ENCODE peak calls at places on chromosomes 5 and 9, in six cellular contexts. Q, G, P, C, V and N are unnamed samples.

GRCh38 chr9:23638011-23638410 is 188.0 kb downstream of the ELAVL2 start:
- DNase-seq in Q (no peak), G (no peak), P (no peak), C (no peak), V (no peak), N (no peak)

GRCh38 chr9:101165131-101165530 is 136.6 kb downstream of the PLPPR1 start:
- DNase-seq in Q (no peak), G (no peak), P (no peak), C (no peak), V (no peak), N (no peak)

GRCh38 chr5:144189800-144190429 is 19.2 kb downstream of the KCTD16 start:
- DNase-seq in Q (peak; percentile 75), G (peak; percentile 9), P (peak; percentile 27), C (peak; percentile 84), V (peak; percentile 95), N (no peak)

GRCh38 chr5:53930457-53930856 is 370.0 kb downstream of the NDUFS4 start:
- DNase-seq in Q (no peak), G (no peak), P (no peak), C (no peak), V (peak; percentile 49), N (no peak)

GRCh38 chr9:100379862-100380261 is 27.1 kb upstream of the TEX10 start:
- DNase-seq in Q (no peak), G (no peak), P (no peak), C (peak; percentile 72), V (peak; percentile 92), N (no peak)

GRCh38 chr5:132591140-132591539 is 34.4 kb downstream of the RAD50 start:
- DNase-seq in Q (no peak), G (peak; percentile 4), P (no peak), C (peak; percentile 19), V (peak; percentile 15), N (peak; percentile 9)

GRCh38 chr9:126166866-126167265 is 159.8 kb upstream of the MVB12B start:
- DNase-seq in Q (no peak), G (no peak), P (peak; percentile 9), C (no peak), V (no peak), N (no peak)

GRCh38 chr5:157917909-157918809 is 59.2 kb upstream of the CLINT1 start:
- DNase-seq in Q (peak; percentile 60), G (peak; percentile 39), P (peak; percentile 88), C (peak; percentile 90), V (peak; percentile 83), N (peak; percentile 54)

GRCh38 chr9:111648066-111648465 is 13.3 kb upstream of the GNG10 start:
- DNase-seq in Q (no peak), G (no peak), P (no peak), C (no peak), V (peak; percentile 13), N (no peak)

GRCh38 chr9:22147818-22148573 is 138.9 kb upstream of the CDKN2B start:
- DNase-seq in Q (no peak), G (no peak), P (no peak), C (peak; percentile 82), V (peak; percentile 99), N (peak; percentile 47)

GRCh38 chr9:137366445-137366810 is 56.5 kb downstream of the EXD3 start:
- DNase-seq in Q (no peak), G (no peak), P (no peak), C (no peak), V (no peak), N (no peak)

GRCh38 chr5:175378444-175379028 is 65.4 kb downstream of the DRD1 start:
- DNase-seq in Q (no peak), G (no peak), P (peak; percentile 28), C (no peak), V (peak; percentile 89), N (peak; percentile 80)

GRCh38 chr5:120152472-120152871 is 311.6 kb upstream of the PRR16 start:
- DNase-seq in Q (no peak), G (no peak), P (no peak), C (peak; percentile 92), V (peak; percentile 92), N (peak; percentile 17)

GRCh38 chr5:65779643-65780042 is 57.6 kb downstream of the NLN start:
- DNase-seq in Q (no peak), G (no peak), P (no peak), C (no peak), V (no peak), N (no peak)

GRCh38 chr5:178338750-178339144 is 106.1 kb upstream of the PHYKPL start:
- DNase-seq in Q (no peak), G (no peak), P (no peak), C (no peak), V (no peak), N (no peak)

GRCh38 chr9:76725885-76726284 is 38.4 kb upstream of the PCA3 start:
- DNase-seq in Q (no peak), G (no peak), P (no peak), C (no peak), V (no peak), N (no peak)

GRCh38 chr9:99416007-99416406 is 193.9 kb downstream of the SEC61B start:
- DNase-seq in Q (no peak), G (no peak), P (no peak), C (peak; percentile 54), V (peak; percentile 32), N (no peak)

GRCh38 chr5:36683821-36684434 is 77.5 kb downstream of the SLC1A3 start:
- DNase-seq in Q (no peak), G (peak; percentile 86), P (no peak), C (peak; percentile 76), V (no peak), N (peak; percentile 68)

GRCh38 chr5:181189962-181190710 is 14.9 kb downstream of the TRIM7 start:
- DNase-seq in Q (peak; percentile 68), G (no peak), P (peak; percentile 52), C (peak; percentile 35), V (no peak), N (no peak)

GRCh38 chr9:36551129-36551528 is 21.6 kb upstream of the MELK start:
- DNase-seq in Q (no peak), G (no peak), P (no peak), C (peak; percentile 50), V (peak; percentile 68), N (no peak)

GRCh38 chr5:116554764-116555163 is 19.9 kb downstream of the SEMA6A start:
- DNase-seq in Q (no peak), G (no peak), P (no peak), C (no peak), V (no peak), N (no peak)

GRCh38 chr5:147763791-147764525 is 18.6 kb downstream of the JAKMIP2 start:
- DNase-seq in Q (no peak), G (no peak), P (no peak), C (peak; percentile 29), V (peak; percentile 94), N (peak; percentile 67)

GRCh38 chr9:92607773-92608172 is 62.2 kb downstream of the IPPK start:
- DNase-seq in Q (peak; percentile 17), G (peak; percentile 82), P (no peak), C (peak; percentile 85), V (peak; percentile 90), N (peak; percentile 67)

GRCh38 chr9:79939819-79940218 is 368.1 kb downstream of the TLE4 start:
- DNase-seq in Q (no peak), G (peak; percentile 5), P (no peak), C (no peak), V (no peak), N (no peak)

GRCh38 chr9:22214497-22215031 is 205.5 kb upstream of the CDKN2B start:
- DNase-seq in Q (no peak), G (no peak), P (no peak), C (peak; percentile 53), V (peak; percentile 51), N (no peak)

GRCh38 chr5:139747583-139748504 is 47.8 kb upstream of the PSD2 start:
- DNase-seq in Q (peak; percentile 62), G (peak; percentile 76), P (peak; percentile 40), C (peak; percentile 86), V (peak; percentile 59), N (peak; percentile 43)

DNA sequence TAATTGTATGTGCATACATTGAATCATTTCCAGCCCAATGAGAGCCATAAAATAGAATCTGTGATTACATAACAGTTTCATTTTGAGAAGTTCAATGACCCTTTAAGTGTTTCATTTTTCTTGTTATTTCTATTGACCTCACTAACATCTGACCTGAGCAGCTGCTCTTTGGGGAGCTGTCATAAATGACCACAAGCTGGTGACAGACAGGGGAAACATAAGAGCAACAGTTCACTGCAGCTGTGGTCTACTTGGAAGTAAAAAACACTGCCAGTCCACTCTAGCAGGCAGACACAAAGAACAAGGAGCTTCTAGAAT is 265.4 kb downstream of the DTWD2 start:
- DNase-seq in Q (no peak), G (no peak), P (no peak), C (no peak), V (no peak), N (peak; percentile 60)
- H3K4me3 ChIP-seq in Q (no peak overlapping the region), G (no peak overlapping the region), P (no peak overlapping the region), C (no peak overlapping the region), V (no peak overlapping the region), N (no peak overlapping the region)

GRCh38 chr5:56064984-56065383 is 70.2 kb upstream of the IL6ST start:
- DNase-seq in Q (no peak), G (no peak), P (no peak), C (peak; percentile 6), V (no peak), N (no peak)
- H3K4me1 ChIP-seq in Q (peaks cover 40% of the 10 kb centered on the region), G (no peaks in the 10 kb centered on the region), P (no peaks in the 10 kb centered on the region), C (no peaks in the 10 kb centered on the region), V (no peaks in the 10 kb centered on the region), N (no peaks in the 10 kb centered on the region)

GRCh38 chr9:127813739-127814226 is 11.1 kb downstream of the FPGS start:
- DNase-seq in Q (no peak), G (peak; percentile 53), P (no peak), C (no peak), V (no peak), N (no peak)
- H3K36me3 ChIP-seq in Q (peaks cover 20% of the 10 kb centered on the region), G (peaks cover 14% of the 10 kb centered on the region), P (no peaks in the 10 kb centered on the region), C (peaks cover 14% of the 10 kb centered on the region), V (peaks cover 48% of the 10 kb centered on the region), N (peaks cover 25% of the 10 kb centered on the region)

GRCh38 chr5:152106571-152106970 is 181.9 kb upstream of the GLRA1 start:
- DNase-seq in Q (no peak), G (no peak), P (no peak), C (no peak), V (no peak), N (no peak)

GRCh38 chr5:152104211-152104610 is 179.6 kb upstream of the GLRA1 start:
- DNase-seq in Q (no peak), G (no peak), P (no peak), C (no peak), V (no peak), N (no peak)

GRCh38 chr5:152102057-152102456 is 177.4 kb upstream of the GLRA1 start:
- DNase-seq in Q (no peak), G (no peak), P (no peak), C (no peak), V (no peak), N (no peak)

GRCh38 chr5:152105085-152105484 is 180.4 kb upstream of the GLRA1 start:
- DNase-seq in Q (no peak), G (no peak), P (no peak), C (no peak), V (no peak), N (no peak)

DNA sequence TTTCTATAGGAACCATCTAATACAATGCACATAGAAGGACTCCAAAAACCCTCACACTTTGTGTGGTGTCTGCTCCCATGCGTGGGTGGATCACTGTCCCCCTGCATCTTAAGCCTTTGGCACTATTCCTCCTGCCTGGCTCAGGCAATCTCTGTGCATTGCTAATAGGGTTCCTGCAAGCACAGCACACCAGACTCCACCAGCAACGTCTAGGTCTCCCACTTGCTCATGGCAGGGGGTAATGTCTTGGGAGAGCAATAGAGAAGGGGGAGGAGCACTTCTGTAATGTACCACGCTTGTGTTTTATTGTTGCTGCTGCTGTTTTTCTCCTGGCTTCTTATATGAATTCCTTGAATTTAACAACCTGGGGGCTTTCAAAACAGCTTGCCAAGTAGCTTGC is 182.6 kb upstream of the GLRA1 start:
- DNase-seq in Q (no peak), G (no peak), P (no peak), C (no peak), V (no peak), N (no peak)
- H3K4me3 ChIP-seq in Q (no peak overlapping the region), G (no peak overlapping the region), P (no peak overlapping the region), C (no peak overlapping the region), V (no peak overlapping the region), N (no peak overlapping the region)